ENCODE peak calls at places on chromosome 10, in eight cellular contexts. X is mammary epithelial cell; E is GM23338; U is psoas muscle; C is CD4-positive, CD25-positive, alpha-beta regulatory T cell; T is sigmoid colon; N is cardiac muscle cell; J is tibial nerve. L is an unnamed sample. For H3K4me1, the result is how much of the 10 kb centered on the place peaks cover.

GRCh38 chr10:78755877-78756455 is 312.8 kb upstream of the ZMIZ1 start:
- DNase-seq in X (no peak), E (no peak), U (no peak), C (no peak), T (no peak), N (no peak), J (no peak), L (no peak)

GRCh38 chr10:36494386-36494785 is 631.0 kb upstream of the ANKRD30A start:
- DNase-seq in X (peak), E (no peak), U (no peak), C (no peak), T (no peak), N (no peak), J (no peak), L (no peak)

GRCh38 chr10:77268721-77269120 is 368.9 kb downstream of the KCNMA1 start:
- DNase-seq in X (no peak), E (no peak), U (no peak), C (no peak), T (no peak), N (no peak), J (no peak), L (no peak)

GRCh38 chr10:60968504-60968903 is 24.5 kb upstream of the RHOBTB1 start:
- DNase-seq in X (no peak), E (no peak), U (no peak), C (no peak), T (no peak), N (no peak), J (no peak), L (no peak)

GRCh38 chr10:126118476-126118875 is 222.1 kb downstream of the FANK1 start:
- DNase-seq in X (no peak), E (no peak), U (no peak), C (no peak), T (no peak), N (no peak), J (no peak), L (no peak)

GRCh38 chr10:131902211-131902610 is 1.4 kb downstream of the PPP2R2D start:
- DNase-seq in X (no peak), E (no peak), U (no peak), C (no peak), T (peak), N (no peak), J (no peak), L (no peak)

GRCh38 chr10:47031251-47031952 is 120.2 kb downstream of the PTPN20 start:
- DNase-seq in X (peak), E (peak), U (peak), C (no peak), T (peak), N (no peak), J (peak), L (no peak)

GRCh38 chr10:102775201-102775972 is 31.6 kb downstream of the WBP1L start:
- DNase-seq in X (no peak), E (no peak), U (peak), C (no peak), T (peak), N (no peak), J (peak), L (no peak)

GRCh38 chr10:104349623-104350142 is 4.0 kb upstream of the CFAP58 start:
- DNase-seq in X (peak), E (peak), U (no peak), C (no peak), T (no peak), N (no peak), J (no peak), L (no peak)

GRCh38 chr10:70121281-70121949 is 11.2 kb downstream of the AIFM2 start:
- DNase-seq in X (no peak), E (no peak), U (no peak), C (no peak), T (no peak), N (no peak), J (no peak), L (no peak)

GRCh38 chr10:103911021-103911459 is 6.9 kb downstream of the STN1 start:
- DNase-seq in X (no peak), E (no peak), U (no peak), C (peak), T (no peak), N (no peak), J (no peak), L (no peak)

GRCh38 chr10:97020452-97021400 is 165.0 kb downstream of the SLIT1 start:
- DNase-seq in X (no peak), E (no peak), U (peak), C (no peak), T (peak), N (peak), J (no peak), L (no peak)

GRCh38 chr10:132705173-132705572 is 80.8 kb downstream of the NKX6-2 start:
- DNase-seq in X (no peak), E (no peak), U (peak), C (no peak), T (peak), N (no peak), J (no peak), L (no peak)

GRCh38 chr10:117653170-117653515 is 110.6 kb downstream of the EMX2 start:
- DNase-seq in X (peak), E (no peak), U (no peak), C (peak), T (no peak), N (no peak), J (no peak), L (no peak)

GRCh38 chr10:48224296-48224695 is 50.2 kb downstream of the FRMPD2 start:
- DNase-seq in X (no peak), E (no peak), U (no peak), C (no peak), T (no peak), N (no peak), J (no peak), L (no peak)

GRCh38 chr10:12384906-12385305 is 35.6 kb downstream of the CAMK1D start:
- DNase-seq in X (no peak), E (no peak), U (no peak), C (no peak), T (no peak), N (no peak), J (no peak), L (no peak)

GRCh38 chr10:110141747-110142625 is 65.4 kb upstream of the MXI1 start:
- DNase-seq in X (no peak), E (no peak), U (no peak), C (no peak), T (no peak), N (peak), J (no peak), L (no peak)

GRCh38 chr10:104449402-104449801 is 95.8 kb downstream of the CFAP58 start:
- DNase-seq in X (no peak), E (no peak), U (no peak), C (no peak), T (no peak), N (no peak), J (no peak), L (no peak)

GRCh38 chr10:44253769-44254462 is 131.0 kb downstream of the CXCL12 start:
- DNase-seq in X (no peak), E (no peak), U (peak), C (no peak), T (no peak), N (no peak), J (peak), L (peak)
- H3K4me1 ChIP-seq in X (under half), E (under half), U (under half), C (under half), T (under half), N (under half), J (under half), L (under half)

GRCh38 chr10:123222832-123223231 is 68.6 kb downstream of the BUB3 start:
- DNase-seq in X (no peak), E (no peak), U (no peak), C (no peak), T (no peak), N (no peak), J (no peak), L (no peak)

GRCh38 chr10:123221418-123221817 is 67.2 kb downstream of the BUB3 start:
- DNase-seq in X (no peak), E (no peak), U (no peak), C (no peak), T (no peak), N (no peak), J (no peak), L (no peak)
- H3K4me1 ChIP-seq in X (under half), E (under half), U (under half), C (under half), T (under half), N (under half), J (under half), L (under half)

DNA sequence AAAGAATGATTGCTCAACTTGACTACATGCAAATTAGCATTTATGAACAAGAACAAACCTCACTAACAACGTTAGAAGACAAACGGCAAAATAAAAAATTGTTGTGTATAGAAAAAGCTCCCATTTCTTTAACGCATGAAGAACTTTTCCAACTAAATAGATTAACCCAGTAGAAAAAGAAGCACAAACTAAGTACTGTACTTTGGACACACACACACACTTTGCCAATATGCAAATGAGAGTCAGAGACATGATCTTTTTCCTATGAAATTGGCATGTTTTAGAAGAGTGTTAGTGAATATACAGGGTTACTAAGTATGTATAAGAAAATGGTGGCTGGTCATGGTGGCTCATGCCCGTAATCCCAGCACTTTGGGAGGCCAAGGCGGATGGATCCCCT is 355.6 kb downstream of the SH2D4B start:
- DNase-seq in X (no peak), E (no peak), U (no peak), C (no peak), T (no peak), N (no peak), J (no peak), L (no peak)
- H3K4me1 ChIP-seq in X (under half), E (half or more), U (under half), C (under half), T (under half), N (under half), J (under half), L (under half)

DNA sequence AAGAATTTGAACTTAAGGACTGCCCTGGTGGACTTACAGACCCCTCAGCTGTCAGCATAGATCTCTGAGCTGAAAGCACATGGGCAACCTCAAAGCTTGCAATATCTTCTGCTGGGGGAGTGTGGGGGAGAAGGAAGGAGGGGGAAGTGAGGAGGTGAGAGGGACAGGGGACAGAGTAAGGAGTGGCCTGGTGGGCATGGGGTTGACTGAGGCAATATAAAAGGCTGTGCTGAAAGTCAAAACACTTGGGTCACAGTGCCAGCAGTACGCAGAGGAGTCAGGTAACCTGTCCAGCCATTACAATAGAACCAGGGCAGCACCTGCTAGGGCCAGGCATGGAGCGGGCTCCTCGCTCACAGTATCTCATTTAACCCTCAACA is 43.2 kb downstream of the PPP1R3C start:
- DNase-seq in X (no peak), E (no peak), U (no peak), C (no peak), T (no peak), N (no peak), J (no peak), L (no peak)
- H3K4me1 ChIP-seq in X (under half), E (under half), U (half or more), C (under half), T (half or more), N (half or more), J (under half), L (under half)

DNA sequence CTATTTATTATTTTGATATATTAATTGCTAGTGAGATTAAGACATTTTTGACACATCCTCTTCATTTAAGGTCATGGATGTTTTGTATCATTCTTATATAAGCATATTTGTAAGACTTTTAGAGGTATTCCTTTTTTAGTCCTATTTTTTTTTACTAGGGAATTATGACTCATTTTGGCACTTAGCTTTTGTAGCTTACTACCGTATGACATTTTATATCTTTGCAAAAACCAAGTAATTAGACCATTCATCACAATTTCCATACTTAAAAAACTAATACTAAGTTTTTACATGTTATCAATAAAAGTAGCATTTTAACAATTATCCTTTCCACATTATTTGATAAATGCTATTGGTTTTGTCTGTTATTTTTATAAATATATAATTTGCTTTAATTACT is 41.6 kb downstream of the BMPR1A start:
- DNase-seq in X (no peak), E (no peak), U (no peak), C (no peak), T (no peak), N (no peak), J (no peak), L (no peak)
- H3K4me1 ChIP-seq in X (under half), E (half or more), U (under half), C (under half), T (half or more), N (under half), J (under half), L (under half)

GRCh38 chr10:22652988-22653431 is 61.4 kb downstream of the PIP4K2A start:
- DNase-seq in X (no peak), E (no peak), U (no peak), C (no peak), T (no peak), N (no peak), J (no peak), L (no peak)
- H3K4me1 ChIP-seq in X (under half), E (under half), U (under half), C (half or more), T (under half), N (under half), J (under half), L (under half)

DNA sequence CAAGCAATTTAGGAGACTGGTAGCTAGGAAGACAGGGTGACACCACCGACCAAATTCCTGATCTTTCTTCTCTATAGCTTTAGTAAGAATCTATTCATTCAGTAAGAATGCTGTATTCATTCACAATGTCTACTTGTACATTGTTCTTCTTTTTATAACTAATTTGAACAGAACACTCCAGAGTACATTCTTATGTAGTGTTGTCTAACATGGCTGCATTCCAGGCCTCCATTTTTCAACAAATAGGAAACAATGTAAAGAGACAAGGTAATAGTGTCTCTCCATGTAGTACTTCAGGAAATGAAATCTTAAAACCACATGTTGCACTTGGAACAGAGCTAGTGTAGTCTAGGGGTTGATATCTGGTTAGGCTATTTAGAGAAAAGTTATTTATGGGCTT is 1.8 kb downstream of the VCL start:
- DNase-seq in X (peak), E (no peak), U (no peak), C (no peak), T (no peak), N (no peak), J (no peak), L (no peak)
- H3K4me1 ChIP-seq in X (under half), E (under half), U (under half), C (under half), T (half or more), N (under half), J (under half), L (under half)